ENCODE peak calls at places on chromosomes 12 and 14, in five cellular contexts. A, D, F, H and M are unnamed samples.
A peak's percentile ranks its signal among the peaks of the same experiment; 100 is the strongest.

GRCh38 chr12:114744696-114745095 is 60.7 kb upstream of the TBX3 start:
- DNase-seq in H (no peak), A (no peak), D (peak; percentile 50), F (peak; percentile 8), M (no peak)

GRCh38 chr14:105177082-105177481 is 4.0 kb downstream of the NUDT14 start:
- DNase-seq in H (no peak), D (no peak), F (no peak), A (no peak), M (no peak)

GRCh38 chr14:105938959-105939358 is 412.6 kb downstream of the TMEM121 start:
- DNase-seq in F (no peak), D (no peak), H (no peak), A (no peak), M (no peak)

GRCh38 chr12:674272-674781 is 11.1 kb upstream of the NINJ2 start:
- DNase-seq in D (no peak), F (no peak), H (no peak), A (no peak), M (peak; percentile 46)

GRCh38 chr12:7047318-7047717 is 13.2 kb upstream of the C1S start:
- DNase-seq in H (no peak), F (no peak), A (no peak), D (no peak), M (no peak)

GRCh38 chr12:68477256-68477655 is 133.4 kb upstream of the RAP1B start:
- DNase-seq in D (no peak), H (no peak), A (no peak), F (no peak), M (no peak)

GRCh38 chr14:85315891-85316290 is 214.1 kb upstream of the FLRT2 start:
- DNase-seq in F (no peak), H (no peak), D (no peak), A (no peak), M (no peak)

GRCh38 chr12:89051065-89051677 is 301.1 kb downstream of the DUSP6 start:
- DNase-seq in A (peak; percentile 59), F (peak; percentile 65), D (peak; percentile 76), H (peak; percentile 31), M (no peak)

GRCh38 chr12:57779736-57780135 is 2.9 kb upstream of the TSFM start:
- DNase-seq in D (no peak), A (no peak), H (no peak), F (peak; percentile 32), M (no peak)

GRCh38 chr14:32183151-32184048 is 18.4 kb upstream of the RNU6-7 start:
- DNase-seq in H (no peak), A (no peak), F (no peak), D (no peak), M (no peak)

GRCh38 chr12:82650627-82651337 is 35.9 kb upstream of the TMTC2 start:
- DNase-seq in F (peak; percentile 3), H (peak; percentile 34), A (no peak), D (no peak), M (no peak)

GRCh38 chr12:27478949-27479348 is 32.4 kb downstream of the SMCO2 start:
- DNase-seq in F (no peak), D (no peak), H (no peak), A (no peak), M (no peak)

GRCh38 chr12:31346211-31346610 is 20.3 kb upstream of the SINHCAF start:
- DNase-seq in D (no peak), H (no peak), A (no peak), F (no peak), M (no peak)

GRCh38 chr14:49550284-49551184 is 35.6 kb downstream of the RPS29 start:
- DNase-seq in F (no peak), H (no peak), A (no peak), D (peak; percentile 24), M (no peak)

GRCh38 chr14:72970824-72971434 is 44.7 kb downstream of the DCAF4 start:
- DNase-seq in D (no peak), A (no peak), F (no peak), H (no peak), M (no peak)

GRCh38 chr12:75526655-75527511 is 15.5 kb upstream of the KRR1 start:
- DNase-seq in F (peak; percentile 59), A (peak; percentile 80), D (peak; percentile 60), H (peak; percentile 23), M (no peak)

GRCh38 chr12:96237465-96238077 is 43.4 kb downstream of the ELK3 start:
- DNase-seq in H (peak; percentile 73), D (peak; percentile 89), A (no peak), F (peak; percentile 92), M (no peak)

GRCh38 chr12:131076791-131077747 is 123.4 kb downstream of the ADGRD1 start:
- DNase-seq in F (no peak), A (no peak), H (no peak), D (no peak), M (no peak)

GRCh38 chr12:117333331-117334000 is 28.0 kb downstream of the NOS1 start:
- DNase-seq in A (peak; percentile 81), F (no peak), H (no peak), D (no peak), M (no peak)

GRCh38 chr14:59087711-59088110 is 100.8 kb upstream of the DAAM1 start:
- DNase-seq in D (no peak), F (no peak), A (no peak), H (no peak), M (no peak)

GRCh38 chr12:46364777-46365580 is 7.6 kb downstream of the SLC38A2 start:
- DNase-seq in H (no peak), F (peak; percentile 78), D (no peak), A (no peak), M (no peak)

GRCh38 chr12:98532687-98533304 is 17.4 kb downstream of the TMPO start:
- DNase-seq in A (peak; percentile 13), H (no peak), F (peak; percentile 61), D (peak; percentile 55), M (no peak)

GRCh38 chr14:98946995-98947394 is 325.0 kb downstream of the BCL11B start:
- DNase-seq in D (peak; percentile 14), H (no peak), A (no peak), F (no peak), M (no peak)

GRCh38 chr12:105226219-105226618 is 9.8 kb downstream of the APPL2 start:
- DNase-seq in H (no peak), A (no peak), F (peak; percentile 97), D (peak; percentile 84), M (no peak)

GRCh38 chr12:3291939-3292338 is 199.1 kb upstream of the PRMT8 start:
- DNase-seq in D (no peak), A (no peak), F (no peak), H (no peak), M (no peak)

GRCh38 chr12:5432011-5432400 is at the start of gene NTF3:
- DNase-seq in D (peak; percentile 80), H (no peak), A (peak; percentile 76), F (peak; percentile 66), M (no peak)

GRCh38 chr14:87153391-87153790 is 839.6 kb downstream of the GALC start:
- DNase-seq in A (no peak), F (no peak), D (no peak), H (no peak), M (no peak)

GRCh38 chr12:49903700-49904423 is at the start of gene FAIM2:
- DNase-seq in F (peak; percentile 51), H (no peak), D (peak; percentile 91), A (peak; percentile 82), M (peak; percentile 25)

GRCh38 chr14:63362305-63362914 is 43.7 kb upstream of the GPHB5 start:
- DNase-seq in F (no peak), A (peak; percentile 53), D (no peak), H (no peak), M (no peak)

GRCh38 chr14:90132821-90133570 is 71.2 kb downstream of the KCNK13 start:
- DNase-seq in H (no peak), D (no peak), F (no peak), A (no peak), M (no peak)

GRCh38 chr14:105665951-105666277 is 139.5 kb downstream of the TMEM121 start:
- DNase-seq in H (no peak), D (no peak), A (no peak), F (no peak), M (no peak)

GRCh38 chr12:15708396-15709070 is 80.7 kb downstream of the EPS8 start:
- DNase-seq in F (no peak), H (no peak), A (no peak), D (no peak), M (no peak)

GRCh38 chr12:5511256-5511643 is 79.3 kb downstream of the NTF3 start:
- DNase-seq in D (no peak), A (no peak), F (no peak), H (no peak), M (no peak)

GRCh38 chr12:55708695-55709233 is 1.1 kb upstream of the ITGA7 start:
- DNase-seq in D (no peak), A (no peak), H (no peak), F (no peak), M (no peak)

GRCh38 chr14:30874999-30875787 is 834 bp downstream of the COCH start:
- DNase-seq in F (no peak), A (peak; percentile 70), H (no peak), D (peak; percentile 13), M (no peak)

GRCh38 chr14:73795974-73796373 is 55.7 kb upstream of the PTGR2 start:
- DNase-seq in F (peak; percentile 94), A (no peak), H (peak; percentile 73), D (peak; percentile 62), M (no peak)

GRCh38 chr12:42421844-42422779 is 96.1 kb downstream of the PPHLN1 start:
- DNase-seq in D (peak; percentile 24), F (peak; percentile 45), H (no peak), A (no peak), M (no peak)